ENCODE peak calls at places on chromosome 14, in five cellular contexts. I is NCI-H1694 treated with DMSO at 0.1 percent for 48 hours, N is GM04503, K is T-helper 17 cell, A is cardiac fibroblast. Q is an unnamed sample.

GRCh38 chr14:89956294-89957009 is 725 bp downstream of the TDP1 start:
- DNase-seq in K (peak), I (no peak), N (peak), A (peak), Q (peak)

GRCh38 chr14:67416810-67417209 is 4.8 kb upstream of the PLEK2 start:
- DNase-seq in K (no peak), N (no peak), I (no peak), A (no peak), Q (no peak)

GRCh38 chr14:68248481-68249255 is 429.1 kb downstream of the RAD51B start:
- DNase-seq in I (peak), K (no peak), A (peak), N (no peak), Q (no peak)

GRCh38 chr14:68232643-68233055 is 413.1 kb downstream of the RAD51B start:
- DNase-seq in K (no peak), A (peak), I (no peak), N (peak), Q (no peak)

GRCh38 chr14:68278568-68279436 is 459.2 kb downstream of the RAD51B start:
- DNase-seq in I (no peak), N (no peak), A (peak), K (no peak), Q (no peak)

GRCh38 chr14:105884808-105885281 is 358.5 kb downstream of the TMEM121 start:
- DNase-seq in N (no peak), K (peak), I (no peak), A (no peak), Q (no peak)

GRCh38 chr14:99910337-99911268 is 117.4 kb downstream of the EML1 start:
- DNase-seq in A (peak), I (no peak), N (peak), K (no peak), Q (no peak)

GRCh38 chr14:68507544-68508081 is 285.3 kb downstream of the ZFP36L1 start:
- DNase-seq in I (no peak), K (peak), N (no peak), A (no peak), Q (no peak)

GRCh38 chr14:61388976-61389576 is 67.7 kb downstream of the PRKCH start:
- DNase-seq in A (no peak), N (no peak), I (no peak), K (no peak), Q (no peak)

GRCh38 chr14:55152052-55152753 is 23.2 kb downstream of the LGALS3 start:
- DNase-seq in K (no peak), N (no peak), A (no peak), I (no peak), Q (no peak)

GRCh38 chr14:64417042-64417770 is 29.1 kb downstream of the MTHFD1 start:
- DNase-seq in I (no peak), K (no peak), A (peak), N (no peak), Q (no peak)

GRCh38 chr14:39229222-39229543 is 4.5 kb upstream of the MIA2 start:
- DNase-seq in N (peak), K (no peak), A (no peak), I (no peak), Q (no peak)

GRCh38 chr14:101594511-101595148 is 33.3 kb downstream of the DIO3 start:
- DNase-seq in I (no peak), K (no peak), N (no peak), A (no peak), Q (no peak)

GRCh38 chr14:95703805-95704204 is 10.1 kb downstream of the TCL1A start:
- DNase-seq in I (no peak), A (no peak), K (no peak), N (no peak), Q (no peak)

GRCh38 chr14:52044791-52045522 is 23.9 kb downstream of the NID2 start:
- DNase-seq in A (peak), K (no peak), N (peak), I (no peak), Q (no peak)

Q was measured in anterior cingulate cortex.